ENCODE peak calls at places on chromosomes 5 and 9, in four cellular contexts. P, I, D and F are unnamed samples.

GRCh38 chr5:6636293-6636692 is 3.1 kb downstream of the SRD5A1 start:
- DNase-seq in D (no peak), P (no peak), I (no peak), F (no peak)

GRCh38 chr5:176818391-176819098 is 8.2 kb downstream of the UNC5A start:
- DNase-seq in P (peak), D (no peak), I (no peak), F (peak)

GRCh38 chr9:69325409-69326212 is 596 bp downstream of the ENTREP1 start:
- DNase-seq in D (peak), I (no peak), P (no peak), F (no peak)

GRCh38 chr5:96875805-96876291 is 452 bp upstream of the ERAP2 start:
- DNase-seq in D (no peak), I (no peak), P (peak), F (no peak)

GRCh38 chr5:142805339-142805738 is 35.2 kb downstream of the ARHGAP26 start:
- DNase-seq in I (no peak), P (no peak), D (no peak), F (no peak)

GRCh38 chr5:85838781-85839180 is 779.0 kb upstream of the COX7C start:
- DNase-seq in I (no peak), D (no peak), P (no peak), F (no peak)

GRCh38 chr5:142655339-142656267 is 30.3 kb downstream of the FGF1 start:
- DNase-seq in I (peak), P (peak), D (peak), F (no peak)

GRCh38 chr5:60161340-60161934 is 267.9 kb upstream of the PDE4D start:
- DNase-seq in I (no peak), D (peak), P (peak), F (peak)

GRCh38 chr9:15824310-15824709 is 271.5 kb downstream of the CCDC171 start:
- DNase-seq in I (no peak), P (peak), D (no peak), F (no peak)

GRCh38 chr5:89885670-89886069 is 523.9 kb downstream of the CETN3 start:
- DNase-seq in P (no peak), I (no peak), D (no peak), F (no peak)

GRCh38 chr5:39057745-39058144 is 16.5 kb downstream of the RICTOR start:
- DNase-seq in D (no peak), I (no peak), P (no peak), F (no peak)

GRCh38 chr5:98721231-98721928 is 52.1 kb upstream of the RGMB start:
- DNase-seq in I (no peak), P (no peak), D (no peak), F (no peak)

GRCh38 chr9:84139296-84140100 is 158.9 kb downstream of the RMI1 start:
- DNase-seq in D (no peak), P (no peak), I (no peak), F (peak)

GRCh38 chr9:95131023-95131943 is 186.2 kb downstream of the FANCC start:
- DNase-seq in P (peak), D (peak), I (peak), F (no peak)

GRCh38 chr5:145689235-145689634 is 145.9 kb downstream of the PRELID2 start:
- DNase-seq in P (no peak), I (no peak), D (no peak), F (peak)

GRCh38 chr9:133558191-133559126 is 24.0 kb downstream of the ADAMTSL2 start:
- DNase-seq in P (peak), I (peak), D (peak), F (peak)

GRCh38 chr5:92147792-92148191 is 764.7 kb upstream of the ARRDC3 start:
- DNase-seq in I (no peak), D (no peak), P (no peak), F (no peak)

GRCh38 chr5:179140293-179140692 is 80.1 kb downstream of the ZNF354C start:
- DNase-seq in P (no peak), I (no peak), D (no peak), F (no peak)

GRCh38 chr5:169691473-169691872 is 54.4 kb downstream of the DOCK2 start:
- DNase-seq in I (no peak), P (no peak), D (no peak), F (no peak)

DNA sequence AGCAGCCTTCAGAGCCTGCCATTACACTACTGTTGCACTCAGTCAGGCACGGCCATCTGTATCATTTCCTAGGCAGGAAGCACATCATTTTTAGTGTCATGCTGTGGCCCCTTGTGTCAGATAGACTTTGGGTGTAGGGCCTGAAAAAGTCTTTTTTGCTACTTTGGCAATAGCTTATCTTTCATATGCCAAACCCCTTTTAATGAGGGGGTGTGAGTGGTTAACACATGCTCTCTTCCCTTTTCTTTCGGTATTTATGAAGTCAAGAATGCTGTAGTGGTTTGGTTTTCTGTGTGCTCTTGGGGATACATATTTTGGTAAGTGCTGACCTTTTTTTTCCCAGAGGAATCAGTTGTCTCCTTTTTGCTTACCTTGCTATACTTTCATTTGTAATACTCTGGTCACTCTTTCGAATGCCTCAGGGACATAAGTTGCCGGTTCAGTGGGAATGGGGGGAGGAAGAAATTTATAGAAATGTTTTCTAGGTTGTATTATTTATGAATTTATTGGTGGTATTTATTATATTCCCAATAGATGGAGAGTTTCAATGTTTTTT is 209.8 kb downstream of the CSNK1G3 start:
- DNase-seq in D (no peak), I (no peak), P (no peak), F (no peak)
- TF ChIP-seq TARDBP in D (no peak), I (no peak), P (no peak), F (no peak)

GRCh38 chr9:136838314-136839228 is 3.7 kb upstream of the AJM1 start:
- DNase-seq in P (no peak), I (no peak), D (no peak), F (no peak)
- TF ChIP-seq TARDBP in P (no peak), I (no peak), D (no peak), F (no peak)

GRCh38 chr5:109410389-109411174 is 808 bp upstream of the PJA2 start:
- DNase-seq in I (peak), D (peak), P (no peak), F (no peak)
- TF ChIP-seq TARDBP in I (no peak), D (no peak), P (no peak), F (no peak)

DNA sequence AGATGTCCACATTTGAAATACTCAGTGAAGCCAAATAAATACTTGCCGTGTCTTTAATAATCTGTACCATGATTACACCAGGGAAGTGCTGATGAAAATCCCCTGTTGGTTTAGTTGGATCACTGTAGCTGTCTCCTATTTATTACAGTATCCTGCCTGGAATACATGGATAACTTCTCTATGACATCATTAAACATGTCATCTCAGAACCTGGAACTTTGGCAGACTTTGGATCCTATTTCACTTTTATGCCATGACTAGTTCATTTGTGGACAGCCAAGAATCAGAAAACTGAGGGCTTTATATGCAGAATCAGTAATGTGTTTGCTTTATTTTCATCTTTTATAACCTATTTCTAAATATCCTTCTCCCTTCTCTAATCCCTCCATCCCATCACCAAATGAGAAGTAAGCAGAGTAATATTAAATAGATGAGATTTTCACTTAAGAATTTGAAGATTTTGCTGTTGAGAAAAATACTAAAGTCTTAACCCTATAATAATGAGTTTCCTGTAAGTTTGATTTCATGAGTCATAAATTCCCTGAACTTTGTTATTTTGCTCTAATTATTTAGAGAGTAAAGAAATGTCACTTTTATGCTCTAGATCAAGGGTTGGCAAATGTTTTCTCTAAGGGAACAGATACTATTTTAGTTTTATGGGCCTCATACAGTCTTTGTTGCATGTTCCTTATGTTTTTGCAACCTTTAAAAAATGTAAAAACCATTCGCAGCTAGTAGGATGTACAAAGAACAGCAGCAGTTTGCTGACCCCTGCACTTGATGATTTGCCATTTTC is at the start of gene TXNDC8:
- DNase-seq in I (no peak), D (no peak), P (no peak), F (no peak)
- TF ChIP-seq TARDBP in I (no peak), D (no peak), P (no peak), F (no peak)

DNA sequence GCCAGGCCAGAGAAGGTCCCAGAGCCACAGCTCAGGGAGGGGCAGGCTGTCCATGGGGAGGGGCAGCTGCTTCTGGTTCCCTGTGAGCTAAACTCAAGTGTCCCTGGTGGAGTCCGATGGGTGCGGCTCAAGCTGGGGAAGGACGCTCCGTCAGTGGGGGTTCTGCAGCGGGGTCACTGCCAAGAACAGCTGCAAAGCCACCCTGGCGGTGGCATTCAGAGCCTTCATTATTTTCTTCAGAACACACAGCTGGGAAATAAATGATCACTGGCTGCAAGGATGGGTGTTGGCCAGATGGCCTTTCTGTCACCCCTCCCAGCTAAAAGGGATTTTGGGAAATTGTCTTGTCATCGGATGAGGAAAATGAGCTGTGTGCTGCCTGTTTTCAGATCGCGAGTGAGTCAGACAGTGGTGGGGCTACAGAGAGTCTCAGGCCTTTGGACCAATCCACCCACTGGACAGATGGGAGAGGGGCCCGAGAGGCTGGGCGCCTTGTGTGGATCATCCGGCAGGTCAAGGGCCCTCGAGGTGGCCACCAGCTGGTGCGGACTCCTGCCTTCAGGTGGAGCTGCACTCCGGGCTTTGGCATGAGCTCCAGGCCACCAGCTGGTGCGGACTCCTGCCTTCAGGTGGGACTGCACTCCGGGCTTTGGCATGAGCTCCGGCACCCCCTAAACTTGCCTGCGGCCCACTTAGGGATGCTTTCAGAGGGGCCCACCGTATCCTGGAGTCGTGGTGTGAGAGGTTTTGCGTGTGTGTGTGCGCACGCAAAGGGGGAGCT is 17.9 kb upstream of the GFPT2 start:
- DNase-seq in I (no peak), P (no peak), D (no peak), F (no peak)
- TF ChIP-seq TARDBP in I (no peak), P (no peak), D (no peak), F (no peak)

DNA sequence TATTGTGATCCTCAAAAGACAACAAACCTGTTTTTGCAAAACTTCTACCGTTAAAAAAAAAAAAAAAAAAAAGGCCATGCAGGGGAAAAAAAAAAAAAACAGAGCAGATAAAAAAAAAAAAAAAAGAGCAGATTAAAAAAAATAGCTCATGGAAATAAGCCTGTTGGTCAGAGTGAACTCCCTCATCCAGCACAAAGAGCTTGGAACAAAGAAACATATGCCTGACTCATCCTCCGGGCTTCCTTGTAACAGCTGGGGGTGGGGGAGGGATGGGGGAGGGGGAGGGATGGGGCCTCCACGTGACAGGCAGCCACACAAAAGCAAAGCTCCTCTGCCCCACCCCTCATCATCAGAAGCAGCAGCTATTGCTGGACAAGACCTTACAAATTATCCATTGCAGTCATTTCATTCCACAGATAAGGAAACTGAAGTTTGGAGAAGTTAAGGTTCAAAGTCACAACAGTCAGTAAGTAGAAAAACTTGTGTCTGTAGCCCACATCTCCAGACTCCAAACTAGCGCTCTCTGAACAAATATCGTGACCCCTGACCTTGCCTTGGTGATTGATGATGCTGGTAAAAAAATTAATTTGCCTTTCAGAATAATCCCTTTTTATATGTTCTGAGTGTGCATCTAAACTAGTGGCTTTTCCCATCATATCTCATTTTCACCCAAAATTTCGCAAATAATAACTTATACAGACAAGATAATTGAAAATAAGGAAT is 38.9 kb downstream of the SLC35D2 start:
- DNase-seq in I (peak), P (peak), D (peak), F (no peak)
- TF ChIP-seq TARDBP in I (no peak), P (no peak), D (no peak), F (no peak)

GRCh38 chr5:58069016-58069705 is 390.7 kb downstream of the PLK2 start:
- DNase-seq in I (no peak), P (no peak), D (no peak), F (no peak)

GRCh38 chr5:58073246-58073645 is 386.6 kb downstream of the PLK2 start:
- DNase-seq in D (no peak), P (no peak), I (no peak), F (no peak)

GRCh38 chr5:58072202-58072791 is 387.6 kb downstream of the PLK2 start:
- DNase-seq in I (no peak), D (no peak), P (no peak), F (no peak)

GRCh38 chr5:58069846-58070245 is 390.0 kb downstream of the PLK2 start:
- DNase-seq in P (no peak), I (no peak), D (no peak), F (no peak)

DNA sequence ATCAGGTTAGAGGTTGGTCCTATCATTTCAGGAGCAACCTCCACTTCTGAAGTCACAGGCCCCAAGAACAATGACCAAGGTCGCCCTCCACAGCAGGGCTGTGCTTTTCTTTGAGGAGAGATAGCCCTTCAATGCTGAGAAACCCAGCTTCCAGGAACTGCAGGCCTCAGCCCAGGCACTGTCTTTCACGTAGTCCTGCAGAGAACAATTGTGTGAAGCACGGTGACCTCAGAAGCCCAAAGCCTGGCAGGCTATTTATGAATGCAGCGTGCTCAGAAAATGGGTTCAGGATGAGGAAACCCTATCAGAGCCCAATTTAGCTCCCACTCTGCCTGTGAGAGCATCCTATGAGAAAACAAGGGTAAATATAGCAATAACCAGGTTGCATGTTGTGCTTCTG is 388.3 kb downstream of the PLK2 start:
- DNase-seq in P (no peak), D (no peak), I (peak), F (no peak)
- TF ChIP-seq TARDBP in P (no peak), D (no peak), I (no peak), F (no peak)

GRCh38 chr5:109853362-109853761 is 163.6 kb downstream of the MAN2A1 start:
- DNase-seq in D (no peak), P (no peak), I (no peak), F (no peak)

GRCh38 chr5:109852371-109853160 is 162.8 kb downstream of the MAN2A1 start:
- DNase-seq in P (no peak), I (no peak), D (no peak), F (no peak)

GRCh38 chr5:109857405-109858031 is 167.8 kb downstream of the MAN2A1 start:
- DNase-seq in I (no peak), P (no peak), D (no peak), F (no peak)

GRCh38 chr5:109859537-109859936 is 169.8 kb downstream of the MAN2A1 start:
- DNase-seq in D (no peak), P (no peak), I (no peak), F (no peak)

GRCh38 chr5:109855056-109855455 is 165.3 kb downstream of the MAN2A1 start:
- DNase-seq in P (no peak), D (no peak), I (no peak), F (no peak)
- TF ChIP-seq TARDBP in P (no peak), D (no peak), I (no peak), F (no peak)